ENCODE peak calls at places on chromosomes 5 and 9, in four cellular contexts. One of them, this sample, is unnamed.

GRCh38 chr5:368162-369084 is 46.9 kb downstream of the AHRR start:
- DNase-seq in colonic mucosa: peak; percentile 18
- DNase-seq in mammary epithelial cell: no peak
- DNase-seq in SK-N-SH: no peak
- DNase-seq in this sample: no peak

GRCh38 chr9:98656536-98656935 is 52.2 kb downstream of the GABBR2 start:
- DNase-seq in colonic mucosa: no peak
- DNase-seq in mammary epithelial cell: no peak
- DNase-seq in SK-N-SH: no peak
- DNase-seq in this sample: no peak

GRCh38 chr5:142640316-142641005 is 45.4 kb downstream of the FGF1 start:
- DNase-seq in colonic mucosa: no peak
- DNase-seq in mammary epithelial cell: no peak
- DNase-seq in SK-N-SH: no peak
- DNase-seq in this sample: no peak

GRCh38 chr5:1277781-1278180 is 17.1 kb downstream of the TERT start:
- DNase-seq in colonic mucosa: no peak
- DNase-seq in mammary epithelial cell: no peak
- DNase-seq in SK-N-SH: no peak
- DNase-seq in this sample: no peak

GRCh38 chr5:134577022-134577795 is 51.7 kb downstream of the JADE2 start:
- DNase-seq in colonic mucosa: no peak
- DNase-seq in mammary epithelial cell: peak; percentile 65
- DNase-seq in SK-N-SH: peak; percentile 48
- DNase-seq in this sample: no peak

GRCh38 chr9:4862506-4863250 is 69.9 kb downstream of the RCL1 start:
- DNase-seq in colonic mucosa: no peak
- DNase-seq in mammary epithelial cell: no peak
- DNase-seq in SK-N-SH: no peak
- DNase-seq in this sample: no peak

GRCh38 chr5:43227655-43228054 is 35.6 kb downstream of the NIM1K start:
- DNase-seq in colonic mucosa: no peak
- DNase-seq in mammary epithelial cell: peak; percentile 38
- DNase-seq in SK-N-SH: peak; percentile 52
- DNase-seq in this sample: no peak

GRCh38 chr5:114176356-114176755 is 185.5 kb upstream of the KCNN2 start:
- DNase-seq in colonic mucosa: no peak
- DNase-seq in mammary epithelial cell: peak; percentile 28
- DNase-seq in SK-N-SH: no peak
- DNase-seq in this sample: no peak

GRCh38 chr5:139982975-139983240 is 60.2 kb downstream of the NRG2 start:
- DNase-seq in colonic mucosa: no peak
- DNase-seq in mammary epithelial cell: no peak
- DNase-seq in SK-N-SH: no peak
- DNase-seq in this sample: no peak

GRCh38 chr5:130526708-130527107 is 622.4 kb downstream of the CHSY3 start:
- DNase-seq in colonic mucosa: no peak
- DNase-seq in mammary epithelial cell: no peak
- DNase-seq in SK-N-SH: no peak
- DNase-seq in this sample: no peak

GRCh38 chr9:109013678-109014145 is 413 bp upstream of the CTNNAL1 start:
- DNase-seq in colonic mucosa: no peak
- DNase-seq in mammary epithelial cell: peak; percentile 73
- DNase-seq in SK-N-SH: no peak
- DNase-seq in this sample: no peak

GRCh38 chr5:16901038-16901644 is 34.9 kb downstream of the MYO10 start:
- DNase-seq in colonic mucosa: no peak
- DNase-seq in mammary epithelial cell: no peak
- DNase-seq in SK-N-SH: no peak
- DNase-seq in this sample: no peak

GRCh38 chr5:165620394-165620793 is 2115.0 kb downstream of the MAT2B start:
- DNase-seq in colonic mucosa: no peak
- DNase-seq in mammary epithelial cell: no peak
- DNase-seq in SK-N-SH: no peak
- DNase-seq in this sample: no peak

GRCh38 chr9:92650839-92651621 is 18.9 kb downstream of the IPPK start:
- DNase-seq in colonic mucosa: no peak
- DNase-seq in mammary epithelial cell: no peak
- DNase-seq in SK-N-SH: peak; percentile 83
- DNase-seq in this sample: no peak

GRCh38 chr5:9820696-9821449 is 190.7 kb upstream of the TAS2R1 start:
- DNase-seq in colonic mucosa: no peak
- DNase-seq in mammary epithelial cell: no peak
- DNase-seq in SK-N-SH: no peak
- DNase-seq in this sample: no peak

GRCh38 chr9:113446323-113446740 is 17.2 kb upstream of the RGS3 start:
- DNase-seq in colonic mucosa: no peak
- DNase-seq in mammary epithelial cell: peak; percentile 24
- DNase-seq in SK-N-SH: peak; percentile 72
- DNase-seq in this sample: no peak

GRCh38 chr9:20683351-20684034 is 566 bp upstream of the FOCAD start:
- DNase-seq in colonic mucosa: peak; percentile 63
- DNase-seq in mammary epithelial cell: peak; percentile 16
- DNase-seq in SK-N-SH: peak; percentile 45
- DNase-seq in this sample: peak; percentile 31

GRCh38 chr5:181221792-181222629 is 1.1 kb upstream of the TRIM41 start:
- DNase-seq in colonic mucosa: peak; percentile 99
- DNase-seq in mammary epithelial cell: peak; percentile 95
- DNase-seq in SK-N-SH: peak; percentile 70
- DNase-seq in this sample: peak; percentile 97

GRCh38 chr9:36911601-36912412 is 122.3 kb downstream of the PAX5 start:
- DNase-seq in colonic mucosa: no peak
- DNase-seq in mammary epithelial cell: no peak
- DNase-seq in SK-N-SH: no peak
- DNase-seq in this sample: no peak

GRCh38 chr5:62488531-62488930 is 76.0 kb downstream of the IPO11 start:
- DNase-seq in colonic mucosa: no peak
- DNase-seq in mammary epithelial cell: peak; percentile 34
- DNase-seq in SK-N-SH: no peak
- DNase-seq in this sample: no peak

GRCh38 chr5:127838661-127839060 is 135.5 kb downstream of the CCDC192 start:
- DNase-seq in colonic mucosa: peak; percentile 29
- DNase-seq in mammary epithelial cell: peak; percentile 36
- DNase-seq in SK-N-SH: no peak
- DNase-seq in this sample: peak; percentile 30

GRCh38 chr5:117245130-117245529 is 670.5 kb upstream of the SEMA6A start:
- DNase-seq in colonic mucosa: no peak
- DNase-seq in mammary epithelial cell: no peak
- DNase-seq in SK-N-SH: no peak
- DNase-seq in this sample: no peak

GRCh38 chr5:94505327-94506080 is 112.9 kb downstream of the KIAA0825 start:
- DNase-seq in colonic mucosa: no peak
- DNase-seq in mammary epithelial cell: no peak
- DNase-seq in SK-N-SH: no peak
- DNase-seq in this sample: no peak

GRCh38 chr5:138610468-138611294 is 35.5 kb upstream of the HSPA9 start:
- DNase-seq in colonic mucosa: no peak
- DNase-seq in mammary epithelial cell: no peak
- DNase-seq in SK-N-SH: peak; percentile 64
- DNase-seq in this sample: no peak

GRCh38 chr9:116264361-116264760 is 110.8 kb downstream of the PAPPA start:
- DNase-seq in colonic mucosa: no peak
- DNase-seq in mammary epithelial cell: no peak
- DNase-seq in SK-N-SH: no peak
- DNase-seq in this sample: no peak

GRCh38 chr5:146662229-146662628 is 146.2 kb upstream of the GPR151 start:
- DNase-seq in colonic mucosa: no peak
- DNase-seq in mammary epithelial cell: peak; percentile 22
- DNase-seq in SK-N-SH: no peak
- DNase-seq in this sample: no peak

GRCh38 chr5:1402611-1403255 is 42.5 kb downstream of the SLC6A3 start:
- DNase-seq in colonic mucosa: no peak
- DNase-seq in mammary epithelial cell: no peak
- DNase-seq in SK-N-SH: no peak
- DNase-seq in this sample: no peak

GRCh38 chr9:92620870-92621269 is 49.1 kb downstream of the IPPK start:
- DNase-seq in colonic mucosa: no peak
- DNase-seq in mammary epithelial cell: no peak
- DNase-seq in SK-N-SH: no peak
- DNase-seq in this sample: no peak

GRCh38 chr5:142290574-142291299 is 34.1 kb downstream of the SPRY4 start:
- DNase-seq in colonic mucosa: peak; percentile 53
- DNase-seq in mammary epithelial cell: peak; percentile 27
- DNase-seq in SK-N-SH: peak; percentile 89
- DNase-seq in this sample: no peak

GRCh38 chr9:24712190-24712589 is 166.5 kb upstream of the IZUMO3 start:
- DNase-seq in colonic mucosa: no peak
- DNase-seq in mammary epithelial cell: no peak
- DNase-seq in SK-N-SH: no peak
- DNase-seq in this sample: no peak

GRCh38 chr5:35919191-35919590 is 19.2 kb downstream of the CAPSL start:
- DNase-seq in colonic mucosa: no peak
- DNase-seq in mammary epithelial cell: peak; percentile 40
- DNase-seq in SK-N-SH: no peak
- DNase-seq in this sample: no peak

GRCh38 chr5:5781335-5781734 is 358.9 kb downstream of the ICE1 start:
- DNase-seq in colonic mucosa: no peak
- DNase-seq in mammary epithelial cell: no peak
- DNase-seq in SK-N-SH: no peak
- DNase-seq in this sample: no peak

GRCh38 chr9:127047971-127048370 is 74.5 kb downstream of the ANGPTL2 start:
- DNase-seq in colonic mucosa: no peak
- DNase-seq in mammary epithelial cell: no peak
- DNase-seq in SK-N-SH: no peak
- DNase-seq in this sample: no peak

GRCh38 chr9:127049581-127049980 is 72.9 kb downstream of the ANGPTL2 start:
- DNase-seq in colonic mucosa: no peak
- DNase-seq in mammary epithelial cell: no peak
- DNase-seq in SK-N-SH: no peak
- DNase-seq in this sample: no peak

GRCh38 chr9:127050152-127050551 is 72.3 kb downstream of the ANGPTL2 start:
- DNase-seq in colonic mucosa: no peak
- DNase-seq in mammary epithelial cell: no peak
- DNase-seq in SK-N-SH: no peak
- DNase-seq in this sample: no peak

GRCh38 chr9:127050581-127050980 is 71.9 kb downstream of the ANGPTL2 start:
- DNase-seq in colonic mucosa: no peak
- DNase-seq in mammary epithelial cell: no peak
- DNase-seq in SK-N-SH: no peak
- DNase-seq in this sample: no peak

GRCh38 chr9:127049044-127049443 is 73.4 kb downstream of the ANGPTL2 start:
- DNase-seq in colonic mucosa: peak; percentile 27
- DNase-seq in mammary epithelial cell: peak; percentile 85
- DNase-seq in SK-N-SH: no peak
- DNase-seq in this sample: peak; percentile 27
- TF ChIP-seq CTCF in colonic mucosa: peak; percentile 14
- TF ChIP-seq CTCF in mammary epithelial cell: peak; percentile 32
- TF ChIP-seq CTCF in SK-N-SH: no peak
- TF ChIP-seq CTCF in this sample: peak; percentile 36

GRCh38 chr5:174384509-174384947 is 339.0 kb downstream of the NSG2 start:
- DNase-seq in colonic mucosa: no peak
- DNase-seq in mammary epithelial cell: no peak
- DNase-seq in SK-N-SH: peak; percentile 79
- DNase-seq in this sample: no peak

GRCh38 chr5:174386306-174386705 is 338.1 kb upstream of the MSX2 start:
- DNase-seq in colonic mucosa: no peak
- DNase-seq in mammary epithelial cell: no peak
- DNase-seq in SK-N-SH: no peak
- DNase-seq in this sample: no peak

GRCh38 chr5:174383196-174384178 is 338.0 kb downstream of the NSG2 start:
- DNase-seq in colonic mucosa: no peak
- DNase-seq in mammary epithelial cell: no peak
- DNase-seq in SK-N-SH: peak; percentile 32
- DNase-seq in this sample: no peak

GRCh38 chr5:174386846-174387245 is 337.5 kb upstream of the MSX2 start:
- DNase-seq in colonic mucosa: no peak
- DNase-seq in mammary epithelial cell: no peak
- DNase-seq in SK-N-SH: no peak
- DNase-seq in this sample: no peak

GRCh38 chr5:174387448-174387847 is 336.9 kb upstream of the MSX2 start:
- DNase-seq in colonic mucosa: no peak
- DNase-seq in mammary epithelial cell: no peak
- DNase-seq in SK-N-SH: no peak
- DNase-seq in this sample: no peak
- H3K4me3 ChIP-seq in colonic mucosa: no peak overlapping the region
- H3K4me3 ChIP-seq in mammary epithelial cell: no peak overlapping the region
- H3K4me3 ChIP-seq in SK-N-SH: no peak overlapping the region
- H3K4me3 ChIP-seq in this sample: no peak overlapping the region

GRCh38 chr5:178732281-178732680 is 1.8 kb upstream of the ZNF354A start:
- DNase-seq in colonic mucosa: no peak
- DNase-seq in mammary epithelial cell: no peak
- DNase-seq in SK-N-SH: no peak
- DNase-seq in this sample: no peak

GRCh38 chr5:178730940-178731265 is 444 bp upstream of the ZNF354A start:
- DNase-seq in colonic mucosa: peak; percentile 17
- DNase-seq in mammary epithelial cell: no peak
- DNase-seq in SK-N-SH: no peak
- DNase-seq in this sample: no peak
- TF ChIP-seq CTCF in colonic mucosa: no peak
- TF ChIP-seq CTCF in mammary epithelial cell: no peak
- TF ChIP-seq CTCF in SK-N-SH: no peak
- TF ChIP-seq CTCF in this sample: no peak

DNA sequence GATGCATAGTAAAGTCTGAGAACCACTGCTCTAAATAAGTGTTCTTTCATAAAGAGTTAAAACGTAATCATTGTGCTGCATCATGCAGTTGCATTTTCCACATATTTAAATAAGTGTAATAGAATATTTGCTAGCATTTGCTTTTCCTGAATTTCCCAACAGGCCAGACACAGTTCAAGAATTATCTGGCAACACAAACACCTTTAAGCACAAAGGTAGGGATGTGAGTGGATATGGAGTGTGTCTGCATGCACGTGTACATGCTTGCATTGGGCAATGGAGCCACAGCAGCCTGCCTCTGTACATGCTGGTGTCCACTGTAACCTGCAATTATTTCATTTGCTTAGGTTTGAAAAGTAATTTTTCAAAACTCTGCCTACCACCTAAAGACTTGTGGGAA is 193.6 kb upstream of the PIK3R1 start:
- DNase-seq in colonic mucosa: no peak
- DNase-seq in mammary epithelial cell: no peak
- DNase-seq in SK-N-SH: no peak
- DNase-seq in this sample: no peak
- H3K4me3 ChIP-seq in colonic mucosa: no peak overlapping the region
- H3K4me3 ChIP-seq in mammary epithelial cell: no peak overlapping the region
- H3K4me3 ChIP-seq in SK-N-SH: no peak overlapping the region
- H3K4me3 ChIP-seq in this sample: no peak overlapping the region

GRCh38 chr9:125959980-125960619 is 212.9 kb downstream of the PBX3 start:
- DNase-seq in colonic mucosa: no peak
- DNase-seq in mammary epithelial cell: no peak
- DNase-seq in SK-N-SH: no peak
- DNase-seq in this sample: no peak
- TF ChIP-seq CTCF in colonic mucosa: no peak
- TF ChIP-seq CTCF in mammary epithelial cell: no peak
- TF ChIP-seq CTCF in SK-N-SH: no peak
- TF ChIP-seq CTCF in this sample: no peak